ENCODE peak calls at places on chromosomes 2 and 18, in nine cellular contexts. X, R, P, B, A, U, D, W and N are unnamed samples.

GRCh38 chr2:239802101-239802649 is 223.0 kb downstream of the NDUFA10 start:
- DNase-seq in X (no peak), R (no peak), P (no peak), B (no peak), A (no peak), U (no peak), D (no peak), W (no peak), N (no peak)

GRCh38 chr2:239695728-239696240 is 295.0 kb upstream of the HDAC4 start:
- DNase-seq in X (no peak), R (no peak), P (no peak), B (no peak), A (no peak), U (no peak), D (no peak), W (no peak), N (no peak)

GRCh38 chr2:145431181-145431951 is 911.4 kb upstream of the ZEB2 start:
- DNase-seq in X (no peak), R (no peak), P (no peak), B (no peak), A (no peak), U (no peak), D (no peak), W (peak; percentile 42), N (no peak)

GRCh38 chr2:31411771-31412170 is 2.8 kb downstream of the XDH start:
- DNase-seq in X (no peak), R (no peak), P (no peak), B (no peak), A (no peak), U (no peak), D (no peak), W (peak; percentile 74), N (no peak)

GRCh38 chr2:45342-46130 is 769 bp downstream of the FAM110C start:
- DNase-seq in X (no peak), R (no peak), P (no peak), B (no peak), A (peak; percentile 6), U (peak; percentile 28), D (no peak), W (no peak), N (no peak)

GRCh38 chr2:11831415-11831814 is 85.0 kb downstream of the LPIN1 start:
- DNase-seq in X (no peak), R (no peak), P (no peak), B (no peak), A (no peak), U (no peak), D (no peak), W (no peak), N (no peak)

GRCh38 chr2:26838121-26838906 is 9.6 kb upstream of the DPYSL5 start:
- DNase-seq in X (peak; percentile 36), R (no peak), P (no peak), B (no peak), A (no peak), U (peak; percentile 44), D (no peak), W (peak; percentile 39), N (no peak)

GRCh38 chr18:45325791-45326190 is 289.5 kb upstream of the SLC14A2 start:
- DNase-seq in X (no peak), R (no peak), P (no peak), B (no peak), A (no peak), U (no peak), D (no peak), W (no peak), N (no peak)

GRCh38 chr2:17515652-17516051 is 2.6 kb downstream of the RAD51AP2 start:
- DNase-seq in X (peak; percentile 21), R (no peak), P (no peak), B (no peak), A (no peak), U (no peak), D (no peak), W (no peak), N (no peak)

GRCh38 chr2:105121417-105121816 is 83.5 kb downstream of the MRPS9 start:
- DNase-seq in X (no peak), R (no peak), P (no peak), B (no peak), A (no peak), U (no peak), D (no peak), W (no peak), N (no peak)

GRCh38 chr2:239261796-239262475 is 138.9 kb downstream of the HDAC4 start:
- DNase-seq in X (no peak), R (no peak), P (no peak), B (no peak), A (no peak), U (no peak), D (no peak), W (no peak), N (no peak)

GRCh38 chr2:98348066-98348561 is 1.9 kb downstream of the CNGA3 start:
- DNase-seq in X (no peak), R (no peak), P (no peak), B (no peak), A (peak; percentile 36), U (no peak), D (no peak), W (no peak), N (no peak)

GRCh38 chr18:45910405-45911023 is 56.6 kb downstream of the EPG5 start:
- DNase-seq in X (peak; percentile 26), R (peak; percentile 36), P (peak; percentile 22), B (no peak), A (peak; percentile 49), U (peak; percentile 61), D (peak; percentile 44), W (peak; percentile 49), N (peak; percentile 12)

GRCh38 chr18:48687694-48688042 is 148.8 kb downstream of the CTIF start:
- DNase-seq in X (no peak), R (no peak), P (no peak), B (peak; percentile 34), A (no peak), U (no peak), D (no peak), W (no peak), N (no peak)

GRCh38 chr2:39805936-39806608 is 27.0 kb upstream of the THUMPD2 start:
- DNase-seq in X (peak; percentile 86), R (no peak), P (no peak), B (no peak), A (no peak), U (no peak), D (no peak), W (no peak), N (peak; percentile 26)

GRCh38 chr18:25834061-25834460 is 256.4 kb downstream of the SS18 start:
- DNase-seq in X (no peak), R (no peak), P (no peak), B (no peak), A (no peak), U (no peak), D (no peak), W (no peak), N (no peak)

GRCh38 chr18:25827961-25828561 is 262.4 kb downstream of the SS18 start:
- DNase-seq in X (peak; percentile 77), R (no peak), P (no peak), B (no peak), A (no peak), U (no peak), D (no peak), W (no peak), N (peak; percentile 18)

GRCh38 chr18:25831226-25831828 is 259.1 kb downstream of the SS18 start:
- DNase-seq in X (peak; percentile 53), R (no peak), P (no peak), B (no peak), A (no peak), U (no peak), D (no peak), W (no peak), N (peak; percentile 7)

GRCh38 chr18:25830787-25831186 is 259.6 kb downstream of the SS18 start:
- DNase-seq in X (peak; percentile 88), R (no peak), P (peak; percentile 44), B (peak; percentile 69), A (no peak), U (peak; percentile 40), D (peak; percentile 36), W (no peak), N (peak; percentile 2)

DNA sequence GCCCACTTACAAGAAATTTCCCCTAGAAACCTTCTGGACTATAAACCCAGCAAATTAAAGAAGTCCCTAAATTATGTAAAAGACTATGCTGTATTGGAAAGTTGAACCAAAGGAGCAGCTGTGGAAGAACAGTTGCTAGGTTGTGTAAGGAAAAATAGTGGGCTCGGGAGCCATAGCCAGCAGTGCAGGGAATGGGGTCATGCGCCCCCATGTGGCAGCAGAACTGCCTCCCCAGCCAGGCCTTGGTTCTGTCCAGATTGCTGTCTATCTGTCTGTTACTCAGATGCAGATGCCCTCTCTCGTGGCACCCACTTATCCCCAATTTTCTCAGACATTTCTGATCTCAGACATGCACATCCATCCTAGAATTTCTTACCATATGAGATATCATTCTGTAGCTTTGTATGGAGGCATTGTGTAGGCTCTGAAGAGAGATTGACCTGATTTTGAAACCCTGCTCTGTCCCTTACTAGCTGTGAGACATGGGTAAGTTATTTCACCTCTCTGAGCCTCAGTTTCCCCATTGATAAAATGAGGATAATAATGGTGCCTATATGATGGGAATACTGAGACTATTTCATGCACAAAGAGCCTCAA is 258.3 kb downstream of the SS18 start:
- DNase-seq in X (peak; percentile 49), R (peak; percentile 6), P (peak; percentile 59), B (peak; percentile 71), A (peak; percentile 65), U (peak; percentile 57), D (no peak), W (peak; percentile 3), N (peak; percentile 23)
- TF ChIP-seq CTCF in X (peak; percentile 97), R (peak; percentile 38), P (peak; percentile 78), B (peak; percentile 75), A (peak; percentile 82), U (peak; percentile 76), D (peak; percentile 29), W (peak; percentile 66), N (peak; percentile 78)

GRCh38 chr2:174336403-174337336 is 1.9 kb downstream of the SP9 start:
- DNase-seq in X (no peak), R (peak; percentile 48), P (no peak), B (peak; percentile 66), A (peak; percentile 51), U (peak; percentile 65), D (no peak), W (no peak), N (no peak)
- TF ChIP-seq CTCF in X (no peak), R (peak; percentile 52), P (no peak), B (peak; percentile 23), A (peak; percentile 37), U (no peak), D (no peak), W (no peak), N (peak; percentile 51)

DNA sequence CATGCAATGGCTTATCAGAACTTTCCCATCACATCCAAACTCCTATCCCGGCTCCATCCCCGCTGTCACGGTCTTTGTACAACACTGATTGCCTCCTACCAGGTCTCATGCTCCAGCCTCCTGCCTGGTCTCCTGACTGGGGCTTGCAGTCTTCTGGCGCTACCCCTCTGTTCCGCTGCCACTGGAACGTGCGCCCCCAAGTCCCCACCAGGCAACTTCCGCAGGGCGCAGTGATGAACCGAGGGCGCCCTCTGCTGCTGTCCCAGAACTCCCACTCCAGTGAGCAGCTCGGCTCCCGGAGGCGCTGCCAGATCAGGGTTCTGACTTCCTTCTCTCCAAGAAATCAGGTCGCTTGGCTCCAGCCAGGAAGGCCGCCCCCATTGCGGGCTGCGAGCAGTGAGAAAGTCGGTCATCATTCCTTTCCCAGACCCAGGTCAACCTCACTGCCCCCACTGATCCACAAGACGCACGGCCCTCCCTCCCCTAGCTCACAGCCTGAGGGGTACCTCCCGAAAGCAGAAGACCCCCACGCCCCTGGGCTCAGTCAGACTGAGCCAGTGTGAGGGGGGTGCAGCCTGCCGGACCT is 43.9 kb upstream of the RAB11FIP5 start:
- DNase-seq in X (peak; percentile 61), R (peak; percentile 31), P (peak; percentile 52), B (peak; percentile 78), A (peak; percentile 50), U (peak; percentile 51), D (peak; percentile 39), W (peak; percentile 40), N (no peak)
- TF ChIP-seq CTCF in X (peak; percentile 79), R (peak; percentile 98), P (peak; percentile 78), B (peak; percentile 77), A (peak; percentile 69), U (peak; percentile 64), D (no peak), W (peak; percentile 92), N (peak; percentile 91)

GRCh38 chr18:12328179-12328823 is 20.3 kb downstream of the TUBB6 start:
- DNase-seq in X (no peak), R (no peak), P (no peak), B (no peak), A (no peak), U (no peak), D (no peak), W (no peak), N (no peak)
- TF ChIP-seq CTCF in X (no peak), R (no peak), P (no peak), B (no peak), A (peak; percentile 20), U (no peak), D (no peak), W (no peak), N (no peak)